ENCODE peak calls at places on chromosomes 12 and 14, in five cellular contexts. O, F, M, K and W are unnamed samples.

GRCh38 chr12:102539651-102540553 is 59.5 kb upstream of the IGF1 start:
- DNase-seq in F (no peak), O (no peak), K (no peak), M (no peak), W (no peak)

GRCh38 chr12:8781326-8781725 is 41.1 kb upstream of the A2ML1 start:
- DNase-seq in M (no peak), F (no peak), K (no peak), O (no peak), W (no peak)

GRCh38 chr14:68846466-68846865 is 53.6 kb upstream of the ZFP36L1 start:
- DNase-seq in O (no peak), K (no peak), M (no peak), F (no peak), W (no peak)

GRCh38 chr14:68464716-68465115 is 328.2 kb downstream of the ZFP36L1 start:
- DNase-seq in F (no peak), K (no peak), M (no peak), O (no peak), W (no peak)

GRCh38 chr12:67237231-67237630 is 31.9 kb upstream of the CAND1 start:
- DNase-seq in O (no peak), K (no peak), F (no peak), M (no peak), W (peak)

GRCh38 chr12:6552140-6552551 is 3.7 kb downstream of the IFFO1 start:
- DNase-seq in M (no peak), O (peak), F (no peak), K (peak), W (no peak)

GRCh38 chr12:88921434-88921833 is 341.2 kb upstream of the KITLG start:
- DNase-seq in K (no peak), O (no peak), F (no peak), M (no peak), W (no peak)

GRCh38 chr12:3420693-3421092 is 70.3 kb upstream of the PRMT8 start:
- DNase-seq in O (no peak), M (no peak), F (no peak), K (no peak), W (no peak)

GRCh38 chr12:68069276-68069675 is 80.0 kb downstream of the IFNG-AS1 start:
- DNase-seq in F (no peak), K (no peak), M (no peak), O (no peak), W (no peak)

GRCh38 chr12:51055060-51055459 is 6.9 kb downstream of the LETMD1 start:
- DNase-seq in K (no peak), M (no peak), F (no peak), O (no peak), W (no peak)

GRCh38 chr12:27571463-27571862 is 47.5 kb downstream of the PPFIBP1 start:
- DNase-seq in K (no peak), O (no peak), F (no peak), M (no peak), W (no peak)

GRCh38 chr14:102371361-102371760 is 8.6 kb downstream of the TECPR2 start:
- DNase-seq in K (no peak), F (no peak), O (no peak), M (no peak), W (no peak)

GRCh38 chr12:85872497-85873091 is 1.5 kb upstream of the NTS start:
- DNase-seq in F (peak), M (no peak), O (no peak), K (no peak), W (no peak)

GRCh38 chr12:28173440-28173839 is 16.8 kb upstream of the CCDC91 start:
- DNase-seq in M (no peak), O (no peak), K (no peak), F (no peak), W (no peak)

GRCh38 chr12:28787151-28787550 is 361.9 kb upstream of the FAR2 start:
- DNase-seq in M (no peak), K (no peak), O (no peak), F (no peak), W (peak)

GRCh38 chr12:63811755-63812154 is 32.0 kb downstream of the RXYLT1 start:
- DNase-seq in O (no peak), M (no peak), K (no peak), F (no peak), W (no peak)

GRCh38 chr12:123351349-123351748 is 13.3 kb downstream of the SBNO1 start:
- DNase-seq in F (no peak), M (no peak), K (no peak), O (no peak), W (no peak)

GRCh38 chr12:109563291-109564284 is 9.7 kb downstream of the MMAB start:
- DNase-seq in O (no peak), F (no peak), M (no peak), K (peak), W (no peak)

GRCh38 chr14:64726585-64726890 is 22.3 kb downstream of the PLEKHG3 start:
- DNase-seq in O (peak), F (no peak), M (peak), K (no peak), W (no peak)

GRCh38 chr12:45989277-45989856 is 1.0 kb downstream of the SCAF11 start:
- DNase-seq in O (no peak), K (no peak), F (peak), M (no peak), W (peak)

GRCh38 chr14:28763914-28764848 is 2.4 kb upstream of the FOXG1 start:
- DNase-seq in O (no peak), K (no peak), M (no peak), F (no peak), W (no peak)

GRCh38 chr12:26268841-26269553 is 73.6 kb downstream of the SSPN start:
- DNase-seq in K (no peak), F (no peak), M (no peak), O (no peak), W (no peak)

GRCh38 chr12:46787496-46788055 is 38.2 kb downstream of the SLC38A4 start:
- DNase-seq in K (no peak), O (no peak), F (no peak), M (no peak), W (no peak)

GRCh38 chr12:93336344-93336743 is 41.4 kb upstream of the NUDT4 start:
- DNase-seq in K (no peak), F (no peak), O (no peak), M (no peak), W (peak)

GRCh38 chr14:69693145-69693544 is 73.8 kb upstream of the SRSF5 start:
- DNase-seq in F (peak), K (no peak), M (no peak), O (no peak), W (no peak)

GRCh38 chr14:89504602-89505320 is 87.7 kb upstream of the FOXN3 start:
- DNase-seq in F (peak), O (no peak), M (no peak), K (no peak), W (no peak)

GRCh38 chr14:104731249-104731924 is 7.4 kb downstream of the ADSS1 start:
- DNase-seq in F (no peak), M (no peak), O (no peak), K (no peak), W (no peak)

GRCh38 chr12:63150255-63151060 is 543 bp downstream of the AVPR1A start:
- DNase-seq in O (peak), K (no peak), M (peak), F (peak), W (peak)

GRCh38 chr14:101821528-101821927 is 60.0 kb downstream of the PPP2R5C start:
- DNase-seq in K (no peak), F (no peak), O (no peak), M (no peak), W (no peak)

GRCh38 chr14:52370406-52370911 is 56.3 kb downstream of the PTGER2 start:
- DNase-seq in M (no peak), K (no peak), F (no peak), O (no peak), W (no peak)

GRCh38 chr12:15856097-15856982 is 25.8 kb upstream of the STRAP start:
- DNase-seq in O (peak), M (no peak), F (peak), K (peak), W (peak)

GRCh38 chr12:109418848-109419474 is 58.1 kb downstream of the KCTD10 start:
- DNase-seq in K (no peak), M (no peak), O (no peak), F (no peak), W (no peak)

GRCh38 chr14:103711516-103712431 is 3.5 kb downstream of the XRCC3 start:
- DNase-seq in M (peak), O (peak), F (no peak), K (peak), W (no peak)

GRCh38 chr12:76346236-76346635 is 2.0 kb downstream of the BBS10 start:
- DNase-seq in F (no peak), M (no peak), K (no peak), O (no peak), W (no peak)

GRCh38 chr12:102413396-102413795 is 67.0 kb downstream of the IGF1 start:
- DNase-seq in K (no peak), M (no peak), O (no peak), F (no peak), W (no peak)

GRCh38 chr12:25256005-25256404 is 5.3 kb upstream of the KRAS start:
- DNase-seq in O (no peak), F (no peak), M (no peak), K (no peak), W (no peak)

GRCh38 chr12:18462437-18462836 is 201.1 kb downstream of the PIK3C2G start:
- DNase-seq in M (no peak), K (peak), O (no peak), F (no peak), W (no peak)

GRCh38 chr12:96889273-96889933 is 17.7 kb upstream of the NEDD1 start:
- DNase-seq in O (no peak), M (no peak), F (no peak), K (no peak), W (no peak)

DNA sequence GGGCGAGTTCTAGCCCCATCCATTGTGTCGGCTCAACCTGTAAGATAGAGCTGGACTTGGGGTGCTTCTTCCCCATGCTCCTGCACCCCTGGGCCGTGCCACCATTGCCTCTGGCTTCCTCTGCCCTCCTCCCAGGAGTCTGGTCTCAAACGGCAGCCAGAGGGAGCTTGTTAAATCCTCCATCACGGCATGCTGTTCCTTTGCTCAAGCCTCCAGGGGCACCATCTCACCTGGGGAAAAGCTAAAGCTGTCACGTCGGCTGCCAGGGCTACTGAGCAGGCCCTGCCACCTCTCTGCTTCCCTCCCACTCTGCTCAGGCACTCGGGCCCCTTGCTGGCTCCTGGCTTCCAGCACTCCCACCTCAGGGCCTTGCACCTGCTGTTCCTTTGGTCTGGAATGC is 140.4 kb downstream of the RBM19 start:
- DNase-seq in M (no peak), O (no peak), K (no peak), F (no peak), W (no peak)
- TF ChIP-seq CTCF in M (no peak), O (no peak), K (no peak), F (no peak), W (no peak)

GRCh38 chr14:70810621-70811020 is 1.3 kb upstream of the MAP3K9 start:
- DNase-seq in K (no peak), O (no peak), M (no peak), F (no peak), W (no peak)

GRCh38 chr14:70809238-70810214 is at the start of gene MAP3K9:
- DNase-seq in F (peak), O (peak), K (peak), M (peak), W (peak)

GRCh38 chr14:70811065-70811464 is 1.8 kb upstream of the MAP3K9 start:
- DNase-seq in K (no peak), M (no peak), O (no peak), F (no peak), W (no peak)

GRCh38 chr14:70808023-70808401 is 1.3 kb downstream of the MAP3K9 start:
- DNase-seq in K (no peak), F (peak), M (peak), O (no peak), W (no peak)

DNA sequence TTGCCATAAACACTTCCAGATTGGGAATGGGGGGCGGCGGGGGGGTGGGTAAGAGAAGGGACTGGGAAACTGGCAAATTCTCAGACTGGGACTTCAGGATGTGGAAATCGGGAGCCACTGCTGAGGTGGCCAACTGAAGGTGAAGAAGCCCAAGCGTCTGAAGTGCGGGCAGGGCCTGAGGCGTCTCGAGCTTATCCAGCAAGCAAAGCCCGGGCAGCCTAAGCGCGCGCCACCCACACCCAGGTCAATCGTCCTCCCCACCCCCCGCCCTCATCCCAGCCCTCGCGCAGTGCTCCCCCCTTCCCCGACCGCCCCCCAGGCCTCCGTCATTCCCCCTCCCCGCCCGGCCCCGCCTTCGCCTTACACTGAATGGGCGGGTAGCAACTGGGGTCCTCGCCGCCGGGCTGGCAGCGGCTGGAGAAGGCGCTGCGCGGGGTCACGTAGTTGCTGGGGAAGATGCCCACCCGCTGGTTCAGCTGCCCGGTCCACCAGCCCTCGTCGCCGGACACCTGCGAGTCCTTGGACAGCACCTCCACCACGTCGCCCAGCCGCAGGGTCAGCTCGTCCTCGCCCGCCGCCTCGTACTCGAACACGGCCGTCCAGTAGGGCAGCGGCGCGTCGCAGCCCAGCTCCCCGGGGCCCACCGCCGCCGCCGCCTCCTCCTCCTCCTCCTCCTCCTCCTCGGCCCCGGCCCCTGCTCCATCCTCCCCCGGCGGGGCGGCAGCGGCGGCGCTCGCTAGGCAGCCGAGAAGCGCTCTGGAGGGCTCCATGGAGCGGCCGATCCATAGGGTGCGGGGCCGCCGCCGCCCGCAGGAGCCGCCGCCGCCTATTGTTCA is 693 bp downstream of the MAP3K9 start:
- DNase-seq in K (no peak), O (no peak), M (peak), F (peak), W (peak)
- TF ChIP-seq CTCF in K (no peak), O (no peak), M (no peak), F (no peak), W (no peak)

DNA sequence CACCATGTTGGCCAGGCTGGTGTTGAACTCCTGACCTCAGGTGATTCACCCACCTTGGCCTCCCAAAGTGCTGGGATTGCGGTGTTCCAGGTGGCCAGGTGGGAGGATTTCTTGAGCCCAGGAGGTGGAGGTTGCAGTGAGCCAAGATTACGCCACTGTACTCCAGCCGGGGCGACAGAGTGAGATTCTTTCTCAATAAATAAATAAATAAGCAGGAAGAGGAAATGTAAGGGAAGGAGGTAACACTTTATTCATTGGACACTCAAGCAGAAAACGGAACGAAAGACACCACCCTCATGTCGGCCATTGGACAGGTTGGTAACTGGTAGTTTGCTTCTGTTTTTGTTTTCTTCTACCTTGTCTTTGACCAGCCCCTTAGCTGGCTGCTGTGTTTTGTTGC is 13.0 kb upstream of the NFATC4 start:
- DNase-seq in M (no peak), K (no peak), O (no peak), F (no peak), W (no peak)
- TF ChIP-seq CTCF in M (no peak), K (no peak), O (no peak), F (no peak), W (no peak)

GRCh38 chr12:7681535-7681934 is 14.0 kb downstream of the GDF3 start:
- DNase-seq in M (no peak), K (no peak), F (no peak), O (no peak), W (no peak)

GRCh38 chr12:7679251-7680045 is 13.7 kb upstream of the APOBEC1 start:
- DNase-seq in K (no peak), O (no peak), M (no peak), F (no peak), W (no peak)

DNA sequence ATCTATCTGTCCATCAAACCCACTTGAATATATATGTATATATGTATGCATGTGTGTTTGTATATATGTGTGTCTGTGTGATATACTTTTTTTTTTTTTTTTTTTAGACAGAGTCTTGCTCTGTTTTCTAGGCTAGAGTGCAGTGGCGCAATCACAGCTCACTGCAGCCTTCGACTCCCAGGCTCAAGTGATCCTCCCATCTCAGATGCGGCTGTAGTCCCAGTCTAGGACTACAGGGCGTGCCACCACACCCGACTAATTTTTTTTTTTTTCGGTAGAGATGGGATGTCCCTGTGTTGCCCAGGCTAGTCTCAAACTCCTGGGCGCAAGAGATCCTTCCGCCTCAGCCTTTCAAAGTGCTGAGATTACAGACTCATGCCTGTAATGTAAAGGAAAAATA is 13.0 kb upstream of the APOBEC1 start:
- DNase-seq in O (no peak), K (no peak), F (no peak), M (no peak), W (no peak)
- TF ChIP-seq CTCF in O (no peak), K (no peak), F (no peak), M (no peak), W (no peak)

DNA sequence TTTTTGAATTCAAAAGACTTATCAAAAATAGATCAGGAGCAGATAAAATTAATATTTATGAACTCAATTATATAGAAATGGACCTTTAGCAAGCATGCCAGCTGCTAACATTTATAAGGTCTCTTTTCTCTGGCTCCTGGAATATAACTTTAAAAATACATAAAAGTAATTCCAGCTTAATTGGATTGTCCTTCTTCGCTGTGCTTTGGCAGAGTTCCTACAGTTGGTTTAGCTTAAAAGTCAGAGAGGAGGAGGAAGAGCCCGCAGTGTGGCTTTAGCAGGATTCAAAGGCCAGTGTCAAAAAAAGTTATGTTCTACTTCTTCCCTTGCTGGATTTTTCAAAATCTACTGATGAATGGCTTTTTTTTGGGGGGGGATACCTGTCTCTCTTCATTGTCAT is 1484.9 kb upstream of the TMEM132C start:
- DNase-seq in K (no peak), M (no peak), O (no peak), F (no peak), W (no peak)
- TF ChIP-seq CTCF in K (no peak), M (no peak), O (no peak), F (no peak), W (no peak)

DNA sequence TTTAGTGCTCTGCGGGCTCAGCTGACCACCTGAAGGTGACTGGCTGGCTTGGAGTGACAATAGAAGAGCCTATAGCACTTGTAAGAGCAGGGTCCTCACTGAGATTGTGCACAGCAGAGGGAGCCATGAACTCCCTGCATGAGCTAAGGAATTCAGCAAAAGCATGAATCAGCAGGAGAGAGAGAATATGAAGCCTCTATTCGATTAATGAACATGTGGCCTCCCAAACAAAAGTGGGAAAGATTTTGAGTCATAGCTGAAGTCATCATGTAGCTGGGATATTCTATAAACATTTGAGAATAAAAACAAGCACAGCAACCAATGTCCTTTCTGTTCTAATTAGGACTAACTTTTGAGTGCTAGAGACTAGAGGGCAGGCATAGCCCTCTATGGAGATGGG is 626.6 kb downstream of the DIO2 start:
- DNase-seq in F (no peak), M (no peak), K (no peak), O (no peak), W (no peak)
- TF ChIP-seq CTCF in F (no peak), M (no peak), K (no peak), O (no peak), W (no peak)

GRCh38 chr14:21902561-21903199 is 229.1 kb upstream of the OR4E1 start:
- DNase-seq in M (no peak), F (no peak), O (no peak), K (no peak), W (peak)
- TF ChIP-seq CTCF in M (no peak), F (no peak), O (no peak), K (no peak), W (peak)

GRCh38 chr12:108282160-108282559 is 57.0 kb downstream of the CMKLR1 start:
- DNase-seq in F (no peak), M (no peak), O (no peak), K (no peak), W (no peak)
- TF ChIP-seq CTCF in F (no peak), M (no peak), O (no peak), K (no peak), W (no peak)

GRCh38 chr12:120832712-120833111 is 71.4 kb downstream of the SPPL3 start:
- DNase-seq in M (no peak), F (no peak), O (no peak), K (no peak), W (no peak)
- TF ChIP-seq CTCF in M (no peak), F (no peak), O (no peak), K (no peak), W (no peak)

GRCh38 chr12:111242190-111242589 is 126.7 kb downstream of the PHETA1 start:
- DNase-seq in F (no peak), M (no peak), O (no peak), K (no peak), W (no peak)
- TF ChIP-seq CTCF in F (no peak), M (no peak), O (no peak), K (no peak), W (no peak)